ENCODE peak calls at places on chromosome 4, in six cellular contexts. Y is brain microvascular endothelial cell, I is mesothelial cell of epicardium, B is uterus, M is choroid plexus epithelial cell, C is WTC11. N is an unnamed sample.

GRCh38 chr4:145681956-145682355 is 2.0 kb downstream of the C4orf51 start:
- DNase-seq in B (no peak), C (no peak), M (peak; percentile 9), I (no peak), Y (no peak), N (no peak)

GRCh38 chr4:146329042-146329716 is 114.8 kb downstream of the REELD1 start:
- DNase-seq in Y (peak; percentile 48), C (no peak), I (no peak), M (peak; percentile 84), B (no peak), N (no peak)

GRCh38 chr4:99536148-99536728 is 25.4 kb downstream of the C4orf17 start:
- DNase-seq in M (no peak), I (no peak), Y (no peak), B (no peak), C (no peak), N (no peak)

GRCh38 chr4:148062301-148062950 is 330.5 kb downstream of the ARHGAP10 start:
- DNase-seq in C (no peak), B (no peak), I (no peak), M (no peak), Y (no peak), N (no peak)

GRCh38 chr4:137543198-137543597 is 10.9 kb upstream of the PCDH18 start:
- DNase-seq in I (no peak), B (no peak), Y (no peak), M (no peak), C (peak; percentile 35), N (no peak)

GRCh38 chr4:122662701-122663100 is 41.8 kb upstream of the IL21 start:
- DNase-seq in M (no peak), Y (no peak), B (no peak), C (no peak), I (no peak), N (no peak)

GRCh38 chr4:79747252-79747651 is 325.8 kb downstream of the ANTXR2 start:
- DNase-seq in C (no peak), M (no peak), I (no peak), B (no peak), Y (no peak), N (no peak)

GRCh38 chr4:184368290-184368689 is 106.1 kb downstream of the IRF2 start:
- DNase-seq in B (no peak), I (no peak), C (no peak), Y (no peak), M (no peak), N (no peak)

GRCh38 chr4:157634057-157634456 is 413.5 kb downstream of the GRIA2 start:
- DNase-seq in M (no peak), Y (no peak), I (no peak), B (no peak), C (no peak), N (no peak)
- TF ChIP-seq CTCF in M (no peak), Y (no peak), I (no peak), B (no peak), C (no peak), N (no peak)

GRCh38 chr4:126592088-126592487 is 1040.7 kb upstream of the INTU start:
- DNase-seq in M (peak; percentile 33), B (no peak), C (no peak), I (no peak), Y (no peak), N (no peak)
- TF ChIP-seq CTCF in M (peak; percentile 49), B (no peak), C (no peak), I (peak; percentile 55), Y (peak; percentile 53), N (peak; percentile 63)

GRCh38 chr4:188714488-188714887 is 575.2 kb downstream of the TRIML1 start:
- DNase-seq in I (no peak), B (no peak), C (no peak), M (no peak), Y (no peak), N (no peak)

GRCh38 chr4:188722911-188723310 is 583.7 kb downstream of the TRIML1 start:
- DNase-seq in I (no peak), M (no peak), B (no peak), C (no peak), Y (no peak), N (no peak)

GRCh38 chr4:188714907-188715306 is 575.7 kb downstream of the TRIML1 start:
- DNase-seq in M (peak; percentile 46), Y (peak; percentile 70), B (no peak), I (no peak), C (no peak), N (no peak)

GRCh38 chr4:188719794-188720193 is 580.6 kb downstream of the TRIML1 start:
- DNase-seq in I (no peak), M (no peak), B (no peak), Y (no peak), C (no peak), N (no peak)
- TF ChIP-seq CTCF in I (peak; percentile 33), M (no peak), B (no peak), Y (peak; percentile 19), C (no peak), N (peak; percentile 37)

GRCh38 chr4:23368081-23368697 is 521.7 kb downstream of the PPARGC1A start:
- DNase-seq in Y (no peak), M (peak; percentile 7), B (no peak), I (no peak), C (peak; percentile 72), N (no peak)
- TF ChIP-seq CTCF in Y (peak; percentile 42), M (peak; percentile 6), B (no peak), I (no peak), C (peak; percentile 56), N (peak; percentile 52)

DNA sequence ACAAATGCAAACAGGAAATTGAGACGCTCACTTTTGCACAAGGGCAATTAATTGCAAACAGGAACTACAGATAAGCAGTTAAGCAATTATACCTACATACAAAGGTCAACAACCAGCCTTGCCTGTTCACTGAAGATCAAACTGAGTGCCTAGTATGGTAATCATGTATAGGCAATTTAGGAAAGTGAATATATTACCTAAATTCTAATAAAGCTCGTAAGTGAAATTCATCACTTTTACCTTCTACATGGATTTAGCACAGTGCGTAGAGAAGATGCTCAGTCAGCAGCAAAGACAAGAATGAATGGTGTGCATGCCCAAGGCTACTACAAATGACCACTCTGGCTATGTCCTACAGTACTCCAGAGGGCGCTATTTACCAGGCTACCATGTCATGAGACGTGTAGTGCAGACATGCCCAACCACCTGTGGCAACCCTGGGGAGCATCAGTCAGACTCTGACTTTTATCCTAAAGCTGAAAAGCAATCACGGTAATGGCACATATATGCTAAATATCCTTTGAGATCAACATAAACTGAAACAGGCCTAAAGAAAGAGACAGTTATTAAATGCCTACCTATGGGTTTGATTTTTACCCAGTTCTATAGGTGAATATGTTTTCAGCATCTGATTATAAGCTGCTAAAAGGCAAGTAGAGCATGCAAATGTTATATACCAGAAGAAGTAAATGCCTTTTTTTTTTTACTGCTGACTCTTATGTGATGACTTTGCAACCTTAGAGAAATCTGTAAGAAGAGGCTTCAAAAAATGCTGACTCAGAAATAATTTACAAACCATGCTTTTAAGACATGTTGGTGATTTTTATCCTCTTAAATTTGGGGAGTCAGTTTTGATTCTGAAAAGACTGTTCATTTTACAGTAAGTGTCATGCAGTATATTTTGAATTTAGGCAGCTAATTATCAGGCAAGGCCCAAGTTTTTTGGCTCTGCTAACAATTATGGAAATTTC is 178.0 kb downstream of the PPP3CA start:
- DNase-seq in B (peak; percentile 48), C (peak; percentile 70), I (no peak), Y (peak; percentile 72), M (peak; percentile 87), N (peak; percentile 27)
- TF ChIP-seq CTCF in B (no peak), C (peak; percentile 83), I (no peak), Y (peak; percentile 84), M (peak; percentile 94), N (peak; percentile 87)

N was measured in progenitor cell of endocrine pancreas.